ENCODE peak calls at places on chromosomes 16 and 17, in five cellular contexts. One of them, this sample, is unnamed.

GRCh38 chr17:37230633-37231032 is 145.2 kb upstream of the C17orf78 start:
- DNase-seq in ovary: no peak
- DNase-seq in thoracic aorta: no peak
- DNase-seq in Panc1: no peak
- DNase-seq in MM.1S: no peak
- DNase-seq in this sample: no peak

GRCh38 chr16:85998868-85999729 is 100.1 kb downstream of the IRF8 start:
- DNase-seq in MM.1S: no peak
- DNase-seq in ovary: no peak
- DNase-seq in thoracic aorta: no peak
- DNase-seq in Panc1: no peak
- DNase-seq in this sample: peak

GRCh38 chr16:12314786-12315185 is 338.3 kb downstream of the SNX29 start:
- DNase-seq in thoracic aorta: no peak
- DNase-seq in MM.1S: no peak
- DNase-seq in ovary: no peak
- DNase-seq in Panc1: no peak
- DNase-seq in this sample: no peak

GRCh38 chr17:70407501-70407900 is 238.2 kb downstream of the KCNJ2 start:
- DNase-seq in Panc1: no peak
- DNase-seq in thoracic aorta: no peak
- DNase-seq in ovary: no peak
- DNase-seq in MM.1S: no peak
- DNase-seq in this sample: no peak

GRCh38 chr17:7215136-7215638 is 4.4 kb downstream of the DLG4 start:
- DNase-seq in thoracic aorta: no peak
- DNase-seq in Panc1: no peak
- DNase-seq in ovary: no peak
- DNase-seq in MM.1S: no peak
- DNase-seq in this sample: no peak

GRCh38 chr17:59371426-59372099 is 40.1 kb downstream of the YPEL2 start:
- DNase-seq in Panc1: no peak
- DNase-seq in MM.1S: no peak
- DNase-seq in thoracic aorta: no peak
- DNase-seq in ovary: no peak
- DNase-seq in this sample: peak

GRCh38 chr17:20967776-20968175 is 75.0 kb downstream of the USP22 start:
- DNase-seq in MM.1S: no peak
- DNase-seq in Panc1: no peak
- DNase-seq in ovary: no peak
- DNase-seq in thoracic aorta: no peak
- DNase-seq in this sample: no peak

GRCh38 chr17:21512307-21513011 is 136.3 kb downstream of the KCNJ12 start:
- DNase-seq in Panc1: no peak
- DNase-seq in MM.1S: no peak
- DNase-seq in ovary: no peak
- DNase-seq in thoracic aorta: no peak
- DNase-seq in this sample: peak

GRCh38 chr16:74725641-74726040 is 25.0 kb upstream of the MLKL start:
- DNase-seq in ovary: no peak
- DNase-seq in Panc1: no peak
- DNase-seq in thoracic aorta: no peak
- DNase-seq in MM.1S: no peak
- DNase-seq in this sample: no peak

GRCh38 chr16:88809676-88810165 is 2.0 kb downstream of the APRT start:
- DNase-seq in MM.1S: no peak
- DNase-seq in thoracic aorta: no peak
- DNase-seq in ovary: no peak
- DNase-seq in Panc1: no peak
- DNase-seq in this sample: no peak

GRCh38 chr17:62059394-62059793 is 5.7 kb downstream of the MED13 start:
- DNase-seq in thoracic aorta: no peak
- DNase-seq in MM.1S: no peak
- DNase-seq in ovary: no peak
- DNase-seq in Panc1: no peak
- DNase-seq in this sample: no peak

GRCh38 chr16:54633943-54634362 is 296.7 kb upstream of the IRX5 start:
- DNase-seq in thoracic aorta: peak
- DNase-seq in ovary: no peak
- DNase-seq in MM.1S: peak
- DNase-seq in Panc1: no peak
- DNase-seq in this sample: no peak

GRCh38 chr17:49338883-49339282 is 23.2 kb downstream of the ZNF652 start:
- DNase-seq in Panc1: no peak
- DNase-seq in MM.1S: no peak
- DNase-seq in thoracic aorta: no peak
- DNase-seq in ovary: no peak
- DNase-seq in this sample: no peak

GRCh38 chr17:79933863-79934652 is 94.8 kb upstream of the CBX4 start:
- DNase-seq in ovary: no peak
- DNase-seq in MM.1S: no peak
- DNase-seq in thoracic aorta: no peak
- DNase-seq in Panc1: no peak
- DNase-seq in this sample: no peak

GRCh38 chr16:56199164-56199563 is 7.9 kb downstream of the GNAO1 start:
- DNase-seq in ovary: no peak
- DNase-seq in MM.1S: no peak
- DNase-seq in thoracic aorta: no peak
- DNase-seq in Panc1: no peak
- DNase-seq in this sample: no peak

GRCh38 chr17:33739714-33740113 is 446.6 kb upstream of the ASIC2 start:
- DNase-seq in Panc1: no peak
- DNase-seq in thoracic aorta: no peak
- DNase-seq in ovary: no peak
- DNase-seq in MM.1S: no peak
- DNase-seq in this sample: no peak

GRCh38 chr16:48613061-48613957 is 3.3 kb upstream of the N4BP1 start:
- DNase-seq in MM.1S: peak
- DNase-seq in thoracic aorta: no peak
- DNase-seq in ovary: no peak
- DNase-seq in Panc1: no peak
- DNase-seq in this sample: peak

GRCh38 chr17:62688398-62689140 is 61.1 kb downstream of the MRC2 start:
- DNase-seq in thoracic aorta: no peak
- DNase-seq in MM.1S: no peak
- DNase-seq in Panc1: no peak
- DNase-seq in ovary: no peak
- DNase-seq in this sample: no peak

GRCh38 chr16:76277099-76278030 is at the start of gene CNTNAP4:
- DNase-seq in ovary: peak
- DNase-seq in Panc1: no peak
- DNase-seq in MM.1S: no peak
- DNase-seq in thoracic aorta: no peak
- DNase-seq in this sample: no peak

GRCh38 chr17:39196191-39196819 is 1.2 kb downstream of the CACNB1 start:
- DNase-seq in Panc1: no peak
- DNase-seq in ovary: no peak
- DNase-seq in thoracic aorta: no peak
- DNase-seq in MM.1S: peak
- DNase-seq in this sample: no peak

GRCh38 chr16:72300892-72301291 is 128.9 kb upstream of the PMFBP1 start:
- DNase-seq in ovary: no peak
- DNase-seq in Panc1: no peak
- DNase-seq in MM.1S: no peak
- DNase-seq in thoracic aorta: no peak
- DNase-seq in this sample: no peak

GRCh38 chr17:57751348-57751970 is 6.4 kb upstream of the CCDC182 start:
- DNase-seq in ovary: no peak
- DNase-seq in thoracic aorta: no peak
- DNase-seq in Panc1: no peak
- DNase-seq in MM.1S: no peak
- DNase-seq in this sample: no peak

GRCh38 chr16:56807011-56807675 is 57.9 kb upstream of the SLC12A3 start:
- DNase-seq in ovary: no peak
- DNase-seq in thoracic aorta: no peak
- DNase-seq in Panc1: peak
- DNase-seq in MM.1S: no peak
- DNase-seq in this sample: no peak

GRCh38 chr16:66008136-66008535 is 358.4 kb upstream of the CDH5 start:
- DNase-seq in Panc1: no peak
- DNase-seq in thoracic aorta: no peak
- DNase-seq in MM.1S: no peak
- DNase-seq in ovary: no peak
- DNase-seq in this sample: no peak

GRCh38 chr17:1709971-1710806 is at the start of gene TLCD2:
- DNase-seq in ovary: peak
- DNase-seq in MM.1S: no peak
- DNase-seq in Panc1: no peak
- DNase-seq in thoracic aorta: no peak
- DNase-seq in this sample: peak

GRCh38 chr17:1712271-1712670 is 2.1 kb upstream of the TLCD2 start:
- DNase-seq in ovary: peak
- DNase-seq in thoracic aorta: no peak
- DNase-seq in MM.1S: no peak
- DNase-seq in Panc1: no peak
- DNase-seq in this sample: no peak

GRCh38 chr17:1711804-1712203 is 1.6 kb upstream of the TLCD2 start:
- DNase-seq in MM.1S: no peak
- DNase-seq in thoracic aorta: no peak
- DNase-seq in ovary: no peak
- DNase-seq in Panc1: no peak
- DNase-seq in this sample: no peak

GRCh38 chr17:1709403-1709891 is 730 bp downstream of the TLCD2 start:
- DNase-seq in thoracic aorta: no peak
- DNase-seq in ovary: no peak
- DNase-seq in Panc1: no peak
- DNase-seq in MM.1S: no peak
- DNase-seq in this sample: no peak

GRCh38 chr17:1710807-1711553 is 803 bp upstream of the TLCD2 start:
- DNase-seq in Panc1: no peak
- DNase-seq in MM.1S: no peak
- DNase-seq in thoracic aorta: no peak
- DNase-seq in ovary: no peak
- DNase-seq in this sample: no peak
- H3K27ac ChIP-seq in Panc1: peak
- H3K27ac ChIP-seq in MM.1S: no peak
- H3K27ac ChIP-seq in thoracic aorta: peak
- H3K27ac ChIP-seq in ovary: peak
- H3K27ac ChIP-seq in this sample: peak

DNA sequence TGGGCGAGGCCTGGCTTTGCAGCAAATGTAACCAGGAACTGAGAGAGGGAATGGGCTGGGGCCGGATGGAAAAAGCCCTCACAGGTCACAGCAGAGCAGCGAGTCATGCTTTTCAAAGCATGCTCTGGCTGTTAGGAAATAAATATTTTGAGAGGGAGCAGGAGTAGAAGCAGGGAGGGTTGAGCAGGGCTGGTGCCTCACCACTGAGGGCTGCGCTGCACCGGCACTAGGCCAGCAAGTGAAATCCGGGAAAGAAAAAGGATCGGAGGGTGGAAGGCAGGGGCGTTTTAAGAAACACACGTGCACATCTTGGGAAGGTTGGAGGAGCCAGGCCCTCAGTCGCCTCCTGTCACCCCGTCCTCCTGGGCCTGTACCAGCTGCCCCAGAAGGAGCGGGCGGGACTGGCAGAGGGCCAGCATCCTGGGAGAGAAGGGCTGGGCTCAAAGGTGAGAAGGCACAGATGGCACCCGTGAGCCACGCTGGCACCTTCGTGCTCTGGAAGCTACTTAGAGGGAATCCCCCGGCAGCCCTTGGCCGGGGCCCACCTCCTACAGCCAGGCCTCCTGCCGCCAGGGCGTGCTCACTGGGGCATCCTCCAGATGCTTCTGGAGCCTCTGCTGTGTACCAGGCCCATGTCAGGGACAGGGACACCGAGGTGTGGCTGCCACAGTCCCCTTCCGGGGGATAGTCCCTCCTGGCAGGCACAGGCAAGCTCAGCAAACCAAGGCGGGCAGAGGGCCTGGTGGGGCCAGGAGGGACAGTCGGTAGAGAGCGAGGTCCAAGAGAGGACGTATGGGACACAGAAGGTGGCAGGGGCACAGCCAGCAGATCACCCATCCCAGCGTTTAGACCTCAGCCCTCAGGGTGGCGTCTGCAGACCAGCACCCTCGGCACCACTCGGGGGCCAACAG is 71.4 kb upstream of the PLCG2 start:
- DNase-seq in thoracic aorta: no peak
- DNase-seq in MM.1S: no peak
- DNase-seq in ovary: peak
- DNase-seq in Panc1: no peak
- DNase-seq in this sample: no peak
- H3K27ac ChIP-seq in thoracic aorta: no peak
- H3K27ac ChIP-seq in MM.1S: no peak
- H3K27ac ChIP-seq in ovary: no peak
- H3K27ac ChIP-seq in Panc1: no peak
- H3K27ac ChIP-seq in this sample: no peak

DNA sequence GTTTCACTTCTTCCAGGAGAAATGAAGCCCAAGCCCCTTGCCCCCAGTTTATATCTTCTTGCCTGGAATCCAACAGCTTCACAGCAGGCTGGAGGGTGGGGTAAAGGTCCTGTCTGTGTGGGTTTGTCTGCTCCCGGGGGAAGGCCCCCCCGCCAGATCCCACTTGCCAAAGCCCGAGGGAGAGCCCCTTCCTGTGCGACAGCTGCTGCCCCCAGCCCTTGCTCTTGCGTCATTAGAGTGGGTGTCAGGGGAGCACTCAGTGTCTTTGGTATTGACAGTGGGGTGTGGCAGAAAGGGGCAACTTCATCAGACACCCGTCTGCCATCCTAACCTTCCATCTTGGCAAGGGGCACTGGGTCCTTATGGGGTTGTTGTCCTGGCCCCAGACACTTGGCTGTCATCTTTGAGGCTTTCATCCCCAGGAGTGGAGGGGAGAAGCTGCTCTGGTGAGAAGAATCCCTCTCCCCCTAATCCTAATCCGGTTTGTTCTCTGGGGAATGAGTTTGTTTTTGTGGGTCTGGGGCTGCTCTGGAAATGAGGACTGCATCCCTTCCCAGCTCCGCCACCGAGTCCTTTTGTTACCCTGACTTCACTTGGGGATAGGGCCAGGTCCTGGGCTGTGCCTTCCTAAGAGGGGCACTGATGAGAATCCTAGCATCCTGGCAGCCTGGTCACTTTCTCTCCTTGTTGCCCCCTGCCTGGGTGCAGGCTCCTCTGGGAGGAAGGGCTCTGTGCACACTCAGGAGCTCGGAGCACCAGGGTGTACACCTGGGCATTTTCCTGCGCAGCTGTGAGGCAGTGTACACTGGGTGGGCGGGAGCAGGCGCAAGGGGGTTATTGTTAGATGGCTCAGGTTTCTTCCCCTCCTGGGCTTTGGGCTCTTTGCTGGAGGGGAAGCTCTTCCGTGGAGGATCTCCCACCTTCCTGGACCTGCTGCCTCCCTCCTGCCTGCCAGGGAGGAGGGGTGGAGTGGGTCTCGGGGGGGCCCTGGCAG is 21.1 kb downstream of the GJD3 start:
- DNase-seq in thoracic aorta: no peak
- DNase-seq in MM.1S: no peak
- DNase-seq in ovary: peak
- DNase-seq in Panc1: no peak
- DNase-seq in this sample: no peak
- H3K27ac ChIP-seq in thoracic aorta: peak
- H3K27ac ChIP-seq in MM.1S: no peak
- H3K27ac ChIP-seq in ovary: peak
- H3K27ac ChIP-seq in Panc1: peak
- H3K27ac ChIP-seq in this sample: peak

DNA sequence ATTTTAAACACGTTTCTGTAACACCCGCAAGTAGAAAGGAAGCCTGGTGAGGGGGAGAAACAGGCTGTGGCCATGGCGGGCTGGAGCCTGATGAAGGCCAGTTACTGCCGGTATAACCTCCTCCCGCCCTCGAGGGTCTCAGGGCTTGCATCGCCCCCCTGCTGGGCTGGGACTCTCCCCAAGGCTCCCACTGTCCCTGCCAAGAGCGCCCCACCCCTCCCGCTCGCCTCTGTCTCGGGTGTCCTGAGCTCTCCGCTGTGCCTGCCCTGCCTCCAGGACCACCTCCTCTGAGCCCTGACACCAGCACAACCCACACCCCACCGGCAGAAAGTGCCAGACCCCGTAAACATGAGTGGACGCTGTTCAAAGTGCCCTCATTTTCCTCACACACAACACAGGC is 18.7 kb downstream of the TMEM204 start:
- DNase-seq in thoracic aorta: no peak
- DNase-seq in MM.1S: no peak
- DNase-seq in Panc1: no peak
- DNase-seq in ovary: no peak
- DNase-seq in this sample: no peak
- H3K27ac ChIP-seq in thoracic aorta: no peak
- H3K27ac ChIP-seq in MM.1S: no peak
- H3K27ac ChIP-seq in Panc1: no peak
- H3K27ac ChIP-seq in ovary: no peak
- H3K27ac ChIP-seq in this sample: peak

This sample was measured in coronary artery.